ENCODE peak calls at places on chromosomes 13 and 19, in seven cellular contexts. One of them, this sample, is unnamed.

GRCh38 chr19:12796146-12797071 is 5.1 kb downstream of the JUNB start:
- DNase-seq in SK-N-SH: peak; percentile 77
- DNase-seq in K562: peak; percentile 54
- DNase-seq in GM12878: no peak
- DNase-seq in H1: peak; percentile 81
- DNase-seq in HCT116: no peak
- DNase-seq in HepG2: peak; percentile 68
- DNase-seq in this sample: peak; percentile 84

GRCh38 chr13:95603887-95604533 is 40.5 kb downstream of the DZIP1 start:
- DNase-seq in SK-N-SH: no peak
- DNase-seq in K562: no peak
- DNase-seq in GM12878: no peak
- DNase-seq in H1: no peak
- DNase-seq in HCT116: no peak
- DNase-seq in HepG2: peak; percentile 70
- DNase-seq in this sample: no peak

GRCh38 chr13:52780092-52780491 is 40.5 kb upstream of the CNMD start:
- DNase-seq in SK-N-SH: no peak
- DNase-seq in K562: no peak
- DNase-seq in GM12878: no peak
- DNase-seq in H1: no peak
- DNase-seq in HCT116: no peak
- DNase-seq in HepG2: no peak
- DNase-seq in this sample: no peak

GRCh38 chr19:2207991-2208860 is 27.9 kb downstream of the PLEKHJ1 start:
- DNase-seq in SK-N-SH: no peak
- DNase-seq in K562: peak; percentile 61
- DNase-seq in GM12878: no peak
- DNase-seq in H1: peak; percentile 72
- DNase-seq in HCT116: no peak
- DNase-seq in HepG2: no peak
- DNase-seq in this sample: no peak

GRCh38 chr13:73223372-73223781 is 164.6 kb downstream of the KLF5 start:
- DNase-seq in SK-N-SH: no peak
- DNase-seq in K562: no peak
- DNase-seq in GM12878: peak; percentile 34
- DNase-seq in H1: no peak
- DNase-seq in HCT116: no peak
- DNase-seq in HepG2: no peak
- DNase-seq in this sample: no peak

GRCh38 chr19:58311345-58311744 is 6.2 kb downstream of the ERVK3-1 start:
- DNase-seq in SK-N-SH: no peak
- DNase-seq in K562: no peak
- DNase-seq in GM12878: no peak
- DNase-seq in H1: no peak
- DNase-seq in HCT116: no peak
- DNase-seq in HepG2: no peak
- DNase-seq in this sample: no peak

GRCh38 chr13:77832339-77833100 is 86.1 kb downstream of the EDNRB start:
- DNase-seq in SK-N-SH: no peak
- DNase-seq in K562: no peak
- DNase-seq in GM12878: no peak
- DNase-seq in H1: no peak
- DNase-seq in HCT116: no peak
- DNase-seq in HepG2: no peak
- DNase-seq in this sample: no peak

GRCh38 chr13:33761744-33762143 is 56.2 kb upstream of the RFC3 start:
- DNase-seq in SK-N-SH: peak; percentile 15
- DNase-seq in K562: no peak
- DNase-seq in GM12878: no peak
- DNase-seq in H1: no peak
- DNase-seq in HCT116: peak; percentile 33
- DNase-seq in HepG2: peak; percentile 23
- DNase-seq in this sample: no peak

GRCh38 chr19:18017275-18018083 is 9.5 kb downstream of the ARRDC2 start:
- DNase-seq in SK-N-SH: no peak
- DNase-seq in K562: peak; percentile 6
- DNase-seq in GM12878: no peak
- DNase-seq in H1: no peak
- DNase-seq in HCT116: no peak
- DNase-seq in HepG2: no peak
- DNase-seq in this sample: no peak

GRCh38 chr13:72782717-72783116 is 784 bp downstream of the PIBF1 start:
- DNase-seq in SK-N-SH: peak; percentile 1
- DNase-seq in K562: no peak
- DNase-seq in GM12878: no peak
- DNase-seq in H1: no peak
- DNase-seq in HCT116: no peak
- DNase-seq in HepG2: no peak
- DNase-seq in this sample: no peak

GRCh38 chr13:97911311-97912138 is 42.0 kb upstream of the IPO5 start:
- DNase-seq in SK-N-SH: peak; percentile 14
- DNase-seq in K562: peak; percentile 15
- DNase-seq in GM12878: no peak
- DNase-seq in H1: peak; percentile 54
- DNase-seq in HCT116: peak; percentile 21
- DNase-seq in HepG2: peak; percentile 19
- DNase-seq in this sample: peak; percentile 13

GRCh38 chr13:99922631-99923404 is 48.7 kb downstream of the ZIC5 start:
- DNase-seq in SK-N-SH: no peak
- DNase-seq in K562: no peak
- DNase-seq in GM12878: no peak
- DNase-seq in H1: no peak
- DNase-seq in HCT116: no peak
- DNase-seq in HepG2: no peak
- DNase-seq in this sample: no peak

GRCh38 chr19:15418112-15418587 is 638 bp downstream of the AKAP8L start:
- DNase-seq in SK-N-SH: peak; percentile 54
- DNase-seq in K562: no peak
- DNase-seq in GM12878: no peak
- DNase-seq in H1: no peak
- DNase-seq in HCT116: no peak
- DNase-seq in HepG2: no peak
- DNase-seq in this sample: no peak

GRCh38 chr19:13094285-13094595 is 8.4 kb downstream of the LYL1 start:
- DNase-seq in SK-N-SH: peak; percentile 87
- DNase-seq in K562: no peak
- DNase-seq in GM12878: no peak
- DNase-seq in H1: no peak
- DNase-seq in HCT116: no peak
- DNase-seq in HepG2: no peak
- DNase-seq in this sample: no peak

GRCh38 chr13:103531278-103531677 is 465.1 kb upstream of the SLC10A2 start:
- DNase-seq in SK-N-SH: no peak
- DNase-seq in K562: no peak
- DNase-seq in GM12878: no peak
- DNase-seq in H1: no peak
- DNase-seq in HCT116: no peak
- DNase-seq in HepG2: no peak
- DNase-seq in this sample: no peak

GRCh38 chr13:49240017-49240416 is 7.7 kb upstream of the CDADC1 start:
- DNase-seq in SK-N-SH: no peak
- DNase-seq in K562: no peak
- DNase-seq in GM12878: no peak
- DNase-seq in H1: no peak
- DNase-seq in HCT116: peak; percentile 24
- DNase-seq in HepG2: peak; percentile 22
- DNase-seq in this sample: no peak

DNA sequence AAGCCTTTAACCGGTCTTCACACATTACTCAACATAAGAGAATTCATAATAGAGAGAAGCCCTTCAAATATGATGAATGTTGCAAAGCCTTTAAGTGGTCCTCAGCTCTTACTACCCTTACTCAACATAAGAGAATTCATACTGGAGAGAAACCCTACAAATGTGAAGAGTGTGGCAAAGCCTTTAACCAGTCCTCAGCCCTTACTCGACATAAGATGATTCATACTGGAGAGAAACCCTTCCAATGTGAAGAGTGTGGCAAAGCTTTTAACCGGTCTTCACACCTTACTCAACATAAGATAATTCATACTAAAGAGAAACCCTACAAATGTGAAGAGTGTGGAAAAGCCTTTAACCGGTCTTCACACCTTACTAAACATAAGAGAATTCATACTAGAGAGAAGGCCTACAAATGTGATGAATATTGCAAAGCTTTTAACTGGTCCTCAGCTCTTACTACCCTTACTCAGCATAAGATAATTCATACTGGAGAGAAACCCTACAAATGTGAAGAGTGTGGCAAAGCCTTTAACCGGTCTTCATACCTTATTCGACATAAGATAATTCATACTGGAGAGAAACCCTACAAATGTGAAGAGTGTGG is 36.4 kb downstream of the ZNF257 start:
- DNase-seq in SK-N-SH: no peak
- DNase-seq in K562: no peak
- DNase-seq in GM12878: no peak
- DNase-seq in H1: no peak
- DNase-seq in HCT116: no peak
- DNase-seq in HepG2: no peak
- DNase-seq in this sample: no peak
- H3K9me3 ChIP-seq in SK-N-SH: peaks cover 34% of the 10 kb centered on the region
- H3K9me3 ChIP-seq in K562: peaks cover 7% of the 10 kb centered on the region
- H3K9me3 ChIP-seq in GM12878: no peaks in the 10 kb centered on the region
- H3K9me3 ChIP-seq in H1: peaks cover 41% of the 10 kb centered on the region
- H3K9me3 ChIP-seq in HCT116: peaks cover 8% of the 10 kb centered on the region
- H3K9me3 ChIP-seq in HepG2: peaks cover 74% of the 10 kb centered on the region
- H3K9me3 ChIP-seq in this sample: peaks cover 87% of the 10 kb centered on the region

DNA sequence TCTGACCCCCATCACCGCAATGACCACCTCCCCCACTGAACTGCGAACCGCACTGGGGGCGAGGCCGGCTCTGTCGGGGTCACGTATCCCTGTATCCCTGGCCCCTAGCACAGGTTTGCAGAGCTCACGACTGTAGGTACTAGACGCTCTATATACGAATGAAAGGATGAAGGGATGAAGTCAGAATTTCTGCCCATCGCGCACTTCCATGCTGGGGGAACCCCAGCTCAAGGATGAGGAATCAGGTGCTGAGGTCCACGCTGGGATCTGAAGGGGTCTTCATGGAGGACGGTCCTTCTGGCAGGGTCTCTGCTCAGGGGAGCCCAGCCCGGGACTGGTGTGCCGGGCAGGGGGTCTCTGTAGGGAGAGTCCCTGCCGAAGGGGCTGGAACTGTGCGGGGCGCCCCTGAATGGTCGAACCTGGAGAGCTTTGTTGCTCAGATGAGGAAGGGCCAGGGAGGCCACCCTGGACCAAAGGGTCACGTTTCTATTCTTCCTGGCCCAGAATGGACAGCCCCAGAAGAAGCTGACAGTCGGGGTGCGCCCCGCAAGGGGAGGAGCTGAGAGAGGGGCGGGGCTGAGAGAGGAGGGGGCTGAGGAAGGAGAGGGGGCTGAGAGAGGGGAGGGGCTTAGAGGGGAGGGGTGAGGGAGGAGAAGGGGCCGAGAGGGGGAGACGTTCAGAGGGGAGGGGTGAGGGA is 37.9 kb upstream of the SEMA6B start:
- DNase-seq in SK-N-SH: no peak
- DNase-seq in K562: no peak
- DNase-seq in GM12878: no peak
- DNase-seq in H1: peak; percentile 87
- DNase-seq in HCT116: no peak
- DNase-seq in HepG2: no peak
- DNase-seq in this sample: no peak
- H3K9ac ChIP-seq in SK-N-SH: no peak overlapping the region
- H3K9ac ChIP-seq in K562: no peak overlapping the region
- H3K9ac ChIP-seq in GM12878: no peak overlapping the region
- H3K9ac ChIP-seq in H1: no peak overlapping the region
- H3K9ac ChIP-seq in HCT116: no peak overlapping the region
- H3K9ac ChIP-seq in HepG2: no peak overlapping the region
- H3K9ac ChIP-seq in this sample: peak overlapping the region; percentile 37

GRCh38 chr13:39877134-39877533 is 221.7 kb downstream of the COG6 start:
- DNase-seq in SK-N-SH: no peak
- DNase-seq in K562: no peak
- DNase-seq in GM12878: no peak
- DNase-seq in H1: no peak
- DNase-seq in HCT116: no peak
- DNase-seq in HepG2: no peak
- DNase-seq in this sample: no peak
- TF ChIP-seq YY1 in SK-N-SH: no peak
- TF ChIP-seq YY1 in K562: no peak
- TF ChIP-seq YY1 in GM12878: no peak
- TF ChIP-seq YY1 in H1: no peak
- TF ChIP-seq YY1 in HCT116: no peak
- TF ChIP-seq YY1 in HepG2: no peak
- TF ChIP-seq YY1 in this sample: no peak

GRCh38 chr19:24177686-24178085 is 90.7 kb downstream of the ZNF254 start:
- DNase-seq in SK-N-SH: no peak
- DNase-seq in K562: no peak
- DNase-seq in GM12878: no peak
- DNase-seq in H1: no peak
- DNase-seq in HCT116: no peak
- DNase-seq in HepG2: no peak
- DNase-seq in this sample: no peak
- H3K9me3 ChIP-seq in SK-N-SH: no peaks in the 10 kb centered on the region
- H3K9me3 ChIP-seq in K562: no peaks in the 10 kb centered on the region
- H3K9me3 ChIP-seq in GM12878: no peaks in the 10 kb centered on the region
- H3K9me3 ChIP-seq in H1: peaks cover 58% of the 10 kb centered on the region
- H3K9me3 ChIP-seq in HCT116: peaks cover 9% of the 10 kb centered on the region
- H3K9me3 ChIP-seq in HepG2: peaks cover 29% of the 10 kb centered on the region
- H3K9me3 ChIP-seq in this sample: no peaks in the 10 kb centered on the region

GRCh38 chr13:113486698-113487097 is 3.8 kb downstream of the DCUN1D2 start:
- DNase-seq in SK-N-SH: peak; percentile 51
- DNase-seq in K562: no peak
- DNase-seq in GM12878: no peak
- DNase-seq in H1: no peak
- DNase-seq in HCT116: no peak
- DNase-seq in HepG2: no peak
- DNase-seq in this sample: no peak
- H3K9ac ChIP-seq in SK-N-SH: no peak overlapping the region
- H3K9ac ChIP-seq in K562: no peak overlapping the region
- H3K9ac ChIP-seq in GM12878: no peak overlapping the region
- H3K9ac ChIP-seq in H1: no peak overlapping the region
- H3K9ac ChIP-seq in HCT116: no peak overlapping the region
- H3K9ac ChIP-seq in HepG2: no peak overlapping the region
- H3K9ac ChIP-seq in this sample: no peak overlapping the region

GRCh38 chr19:35959040-35959967 is 23.1 kb downstream of the LRFN3 start:
- DNase-seq in SK-N-SH: peak; percentile 63
- DNase-seq in K562: peak; percentile 57
- DNase-seq in GM12878: no peak
- DNase-seq in H1: peak; percentile 58
- DNase-seq in HCT116: no peak
- DNase-seq in HepG2: no peak
- DNase-seq in this sample: no peak

GRCh38 chr19:35959968-35960320 is 23.8 kb downstream of the LRFN3 start:
- DNase-seq in SK-N-SH: no peak
- DNase-seq in K562: no peak
- DNase-seq in GM12878: no peak
- DNase-seq in H1: peak; percentile 65
- DNase-seq in HCT116: no peak
- DNase-seq in HepG2: no peak
- DNase-seq in this sample: no peak

GRCh38 chr19:35966771-35967170 is 28.2 kb upstream of the SDHAF1 start:
- DNase-seq in SK-N-SH: no peak
- DNase-seq in K562: no peak
- DNase-seq in GM12878: no peak
- DNase-seq in H1: no peak
- DNase-seq in HCT116: no peak
- DNase-seq in HepG2: no peak
- DNase-seq in this sample: no peak

GRCh38 chr19:35960432-35960972 is 24.3 kb downstream of the LRFN3 start:
- DNase-seq in SK-N-SH: no peak
- DNase-seq in K562: no peak
- DNase-seq in GM12878: no peak
- DNase-seq in H1: no peak
- DNase-seq in HCT116: no peak
- DNase-seq in HepG2: no peak
- DNase-seq in this sample: no peak

GRCh38 chr19:35963514-35963913 is 27.3 kb downstream of the LRFN3 start:
- DNase-seq in SK-N-SH: no peak
- DNase-seq in K562: peak; percentile 55
- DNase-seq in GM12878: no peak
- DNase-seq in H1: peak; percentile 88
- DNase-seq in HCT116: no peak
- DNase-seq in HepG2: peak; percentile 34
- DNase-seq in this sample: peak; percentile 51
- TF ChIP-seq YY1 in SK-N-SH: no peak
- TF ChIP-seq YY1 in K562: no peak
- TF ChIP-seq YY1 in GM12878: no peak
- TF ChIP-seq YY1 in H1: no peak
- TF ChIP-seq YY1 in HCT116: no peak
- TF ChIP-seq YY1 in HepG2: no peak
- TF ChIP-seq YY1 in this sample: no peak

This sample was measured in NT2/D1.